ENCODE peak calls at places on chromosome 1, in five cellular contexts. O, I, R, V and F are unnamed samples.

GRCh38 chr1:246001142-246001812 is 505.8 kb downstream of the SMYD3 start:
- DNase-seq in O (peak), I (peak), R (no peak), V (no peak), F (no peak)

GRCh38 chr1:38185913-38186312 is 139.3 kb upstream of the POU3F1 start:
- DNase-seq in O (no peak), I (no peak), R (no peak), V (no peak), F (no peak)

GRCh38 chr1:27575861-27576331 is 28.0 kb downstream of the AHDC1 start:
- DNase-seq in O (peak), I (no peak), R (no peak), V (no peak), F (no peak)

GRCh38 chr1:9349331-9349851 is 56.7 kb downstream of the SPSB1 start:
- DNase-seq in O (peak), I (no peak), R (no peak), V (no peak), F (no peak)

GRCh38 chr1:233143266-233143665 is 152.3 kb downstream of the PCNX2 start:
- DNase-seq in O (no peak), I (no peak), R (no peak), V (no peak), F (no peak)

GRCh38 chr1:3530086-3530930 is 75.8 kb downstream of the ARHGEF16 start:
- DNase-seq in O (no peak), I (no peak), R (no peak), V (no peak), F (no peak)

GRCh38 chr1:171397851-171398469 is 84.0 kb downstream of the FMO4 start:
- DNase-seq in O (no peak), I (no peak), R (no peak), V (no peak), F (no peak)

GRCh38 chr1:27381976-27382762 is 964 bp downstream of the CD164L2 start:
- DNase-seq in O (no peak), I (no peak), R (no peak), V (no peak), F (no peak)

GRCh38 chr1:12026586-12026985 is 7.3 kb downstream of the MIIP start:
- DNase-seq in O (no peak), I (no peak), R (no peak), V (no peak), F (no peak)

GRCh38 chr1:167273027-167273800 is 52.5 kb downstream of the POU2F1 start:
- DNase-seq in O (peak), I (peak), R (no peak), V (no peak), F (no peak)